ENCODE peak calls at places on chromosomes 2 and 18, in four cellular contexts. H, K, Y and E are unnamed samples.

GRCh38 chr2:60416221-60417008 is 137.0 kb downstream of the BCL11A start:
- DNase-seq in H (peak), K (no peak), Y (no peak), E (no peak)

GRCh38 chr2:175396696-175397095 is 215.2 kb upstream of the ATP5MC3 start:
- DNase-seq in H (no peak), K (no peak), Y (no peak), E (no peak)

GRCh38 chr2:161975062-161975812 is 98.8 kb downstream of the DPP4 start:
- DNase-seq in H (peak), K (no peak), Y (no peak), E (no peak)

GRCh38 chr2:85773692-85774091 is 19.9 kb downstream of the ATOH8 start:
- DNase-seq in H (no peak), K (no peak), Y (no peak), E (no peak)

GRCh38 chr2:189466656-189467055 is 25.4 kb downstream of the WDR75 start:
- DNase-seq in H (peak), K (peak), Y (no peak), E (no peak)

GRCh38 chr2:217366246-217366645 is 506.4 kb upstream of the TNP1 start:
- DNase-seq in H (no peak), K (no peak), Y (no peak), E (no peak)

GRCh38 chr2:152234277-152234676 is 58.7 kb upstream of the STAM2 start:
- DNase-seq in H (no peak), K (no peak), Y (no peak), E (no peak)

GRCh38 chr2:8219631-8220393 is 462.0 kb upstream of the ID2 start:
- DNase-seq in H (no peak), K (no peak), Y (no peak), E (no peak)

GRCh38 chr18:46423226-46423805 is 233.7 kb downstream of the LOXHD1 start:
- DNase-seq in H (no peak), K (no peak), Y (no peak), E (no peak)

GRCh38 chr2:98734157-98734556 is 3.2 kb upstream of the MGAT4A start:
- DNase-seq in H (no peak), K (no peak), Y (no peak), E (no peak)

GRCh38 chr18:45060102-45060501 is 379.4 kb downstream of the SETBP1 start:
- DNase-seq in H (no peak), K (no peak), Y (no peak), E (no peak)

GRCh38 chr2:30807249-30807648 is at the start of gene CAPN13:
- DNase-seq in H (no peak), K (no peak), Y (no peak), E (peak)

GRCh38 chr2:218396688-218397501 is 2.8 kb upstream of the CTDSP1 start:
- DNase-seq in H (peak), K (peak), Y (peak), E (no peak)

GRCh38 chr2:226115102-226115831 is 684.4 kb downstream of the IRS1 start:
- DNase-seq in H (peak), K (no peak), Y (no peak), E (no peak)

GRCh38 chr2:240996161-240996833 is 2.1 kb upstream of the SNED1 start:
- DNase-seq in H (no peak), K (no peak), Y (no peak), E (peak)

GRCh38 chr2:239706407-239706806 is 305.6 kb upstream of the HDAC4 start:
- DNase-seq in H (no peak), K (no peak), Y (no peak), E (no peak)

GRCh38 chr2:63023444-63023843 is 27.2 kb upstream of the OTX1 start:
- DNase-seq in H (peak), K (peak), Y (no peak), E (no peak)

GRCh38 chr2:131010566-131010965 is 82.7 kb downstream of the FAM168B start:
- DNase-seq in H (no peak), K (no peak), Y (no peak), E (no peak)

GRCh38 chr2:237012577-237013237 is 73.0 kb upstream of the COPS8 start:
- DNase-seq in H (peak), K (no peak), Y (no peak), E (no peak)

GRCh38 chr2:218569038-218569431 is 396 bp downstream of the CNOT9 start:
- DNase-seq in H (peak), K (peak), Y (peak), E (peak)

GRCh38 chr2:63590621-63591408 is 2.1 kb downstream of the MDH1 start:
- DNase-seq in H (no peak), K (no peak), Y (no peak), E (no peak)

GRCh38 chr18:13514558-13514957 is 211.8 kb downstream of the FAM210A start:
- DNase-seq in H (no peak), K (no peak), Y (no peak), E (no peak)
- TF ChIP-seq CTCF in H (no peak), K (no peak), Y (no peak), E (no peak)

GRCh38 chr2:45879406-45879805 is 227.9 kb downstream of the PRKCE start:
- DNase-seq in H (no peak), K (no peak), Y (no peak), E (no peak)
- TF ChIP-seq CTCF in H (no peak), K (no peak), Y (peak), E (no peak)

GRCh38 chr2:9738062-9738717 is 105.1 kb upstream of the TAF1B start:
- DNase-seq in H (no peak), K (no peak), Y (no peak), E (no peak)

GRCh38 chr2:9734308-9734707 is 103.5 kb upstream of the YWHAQ start:
- DNase-seq in H (no peak), K (no peak), Y (no peak), E (no peak)

GRCh38 chr2:9735335-9735734 is 104.5 kb upstream of the YWHAQ start:
- DNase-seq in H (no peak), K (no peak), Y (no peak), E (no peak)

GRCh38 chr2:9737053-9737875 is 106.0 kb upstream of the TAF1B start:
- DNase-seq in H (peak), K (no peak), Y (no peak), E (no peak)

DNA sequence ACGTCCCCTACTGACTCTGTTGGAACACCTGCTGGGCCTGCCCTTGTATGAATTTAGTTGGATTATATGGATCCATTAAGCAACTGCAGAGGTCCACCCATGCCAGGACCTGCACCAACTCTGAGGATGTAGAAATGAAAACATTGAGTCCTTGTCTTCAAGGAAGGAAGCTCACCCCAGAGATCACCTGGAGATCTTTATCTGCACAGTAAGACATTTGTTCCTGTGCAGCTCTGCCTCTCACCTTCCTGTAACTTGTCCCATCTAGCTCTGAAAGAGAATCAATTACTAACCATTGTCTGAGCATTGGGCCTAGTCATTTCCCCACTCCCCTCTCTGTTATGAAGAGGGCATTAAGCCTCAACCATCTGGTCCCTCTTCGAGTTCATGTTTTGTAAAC is 105.2 kb upstream of the YWHAQ start:
- DNase-seq in H (no peak), K (no peak), Y (no peak), E (no peak)
- TF ChIP-seq CTCF in H (no peak), K (no peak), Y (no peak), E (no peak)

GRCh38 chr18:63890950-63891304 is 3.4 kb downstream of the SERPINB2 start:
- DNase-seq in H (peak), K (no peak), Y (no peak), E (no peak)
- TF ChIP-seq CTCF in H (peak), K (no peak), Y (no peak), E (no peak)

GRCh38 chr2:69565431-69565839 is 78.1 kb downstream of the AAK1 start:
- DNase-seq in H (no peak), K (peak), Y (peak), E (peak)
- TF ChIP-seq CTCF in H (peak), K (peak), Y (peak), E (peak)

GRCh38 chr2:172484253-172484652 is 56.9 kb downstream of the ITGA6 start:
- DNase-seq in H (peak), K (no peak), Y (no peak), E (no peak)
- TF ChIP-seq CTCF in H (peak), K (no peak), Y (peak), E (peak)

DNA sequence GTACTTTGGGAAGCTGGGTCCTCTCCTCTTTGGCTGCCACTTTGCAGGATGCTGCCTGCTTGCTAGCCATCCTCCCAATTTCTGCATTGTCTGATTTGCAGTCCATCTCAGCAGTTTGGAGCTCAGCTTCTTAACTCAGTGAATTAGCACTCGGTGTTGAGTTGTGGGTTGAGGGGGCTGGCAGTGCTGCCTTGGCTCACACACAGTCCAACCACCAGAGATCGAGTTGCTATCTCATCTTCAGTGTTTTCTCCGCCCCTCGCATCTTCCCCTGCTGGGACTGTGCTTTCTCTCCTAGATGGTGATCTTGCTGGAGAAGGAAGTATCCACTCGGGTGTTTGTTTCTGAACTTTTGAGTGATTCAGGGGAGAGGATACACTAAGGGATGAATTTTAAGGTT is 27.0 kb downstream of the SH3RF3 start:
- DNase-seq in H (no peak), K (no peak), Y (no peak), E (no peak)
- TF ChIP-seq CTCF in H (no peak), K (no peak), Y (no peak), E (no peak)

DNA sequence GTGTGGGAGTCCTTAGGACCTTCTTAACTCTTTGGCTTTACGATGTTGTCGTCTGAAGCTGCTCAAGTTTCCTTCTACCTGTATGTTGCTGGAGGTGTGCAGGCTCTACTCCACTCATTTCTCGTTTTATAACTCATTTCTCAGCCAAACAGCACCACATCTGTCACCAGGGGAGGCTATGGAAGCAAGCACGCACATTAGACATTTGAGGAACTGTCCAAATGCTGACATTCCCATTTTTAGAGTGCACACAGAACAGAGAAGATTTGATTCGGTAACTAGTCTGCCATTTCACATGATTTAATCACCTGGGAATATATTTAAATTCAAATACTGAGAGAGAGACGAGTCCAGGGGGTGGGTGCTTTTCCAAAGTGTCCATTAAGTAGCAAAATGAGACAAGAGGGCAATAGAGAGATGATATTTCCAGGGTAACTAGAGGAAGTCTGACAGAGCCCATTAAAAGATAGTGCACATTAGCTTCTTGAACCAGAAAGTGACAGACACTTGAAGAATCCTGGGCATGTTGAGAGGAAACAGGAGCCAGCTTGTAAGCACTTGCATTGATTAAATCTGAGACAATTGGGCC is 793.3 kb downstream of the TDRD15 start:
- DNase-seq in H (peak), K (no peak), Y (no peak), E (no peak)
- TF ChIP-seq CTCF in H (no peak), K (no peak), Y (no peak), E (no peak)

GRCh38 chr18:70072678-70073077 is 125.0 kb upstream of the CD226 start:
- DNase-seq in H (peak), K (no peak), Y (no peak), E (no peak)
- TF ChIP-seq CTCF in H (peak), K (no peak), Y (peak), E (peak)